ENCODE peak calls at places on chromosomes 5 and 9, in eight cellular contexts. One of them, this sample, is unnamed.

GRCh38 chr9:113220467-113221002 is 542 bp downstream of the FKBP15 start:
- DNase-seq in CD8-positive, alpha-beta T cell: no peak
- DNase-seq in right atrium auricular region: no peak
- DNase-seq in uterus: no peak
- DNase-seq in AG04450: no peak
- DNase-seq in AG10803: peak; percentile 6
- DNase-seq in lower lobe of right lung: no peak
- DNase-seq in activated CD8-positive, alpha-beta T cell treated with anti-CD3 and anti-CD28 coated beads for 36 hours: peak; percentile 12
- DNase-seq in this sample: no peak

GRCh38 chr5:80141681-80142080 is 106.5 kb downstream of the THBS4 start:
- DNase-seq in CD8-positive, alpha-beta T cell: peak; percentile 11
- DNase-seq in AG04450: no peak
- DNase-seq in AG10803: peak; percentile 73
- DNase-seq in activated CD8-positive, alpha-beta T cell treated with anti-CD3 and anti-CD28 coated beads for 36 hours: no peak
- DNase-seq in lower lobe of right lung: no peak
- DNase-seq in uterus: no peak
- DNase-seq in right atrium auricular region: no peak
- DNase-seq in this sample: no peak

GRCh38 chr5:113846941-113847340 is 333.4 kb downstream of the YTHDC2 start:
- DNase-seq in AG10803: no peak
- DNase-seq in lower lobe of right lung: no peak
- DNase-seq in uterus: no peak
- DNase-seq in AG04450: no peak
- DNase-seq in right atrium auricular region: no peak
- DNase-seq in CD8-positive, alpha-beta T cell: no peak
- DNase-seq in activated CD8-positive, alpha-beta T cell treated with anti-CD3 and anti-CD28 coated beads for 36 hours: no peak
- DNase-seq in this sample: no peak

GRCh38 chr5:42993516-42994284 is 46.4 kb downstream of the ANXA2R start:
- DNase-seq in lower lobe of right lung: peak; percentile 56
- DNase-seq in AG04450: peak; percentile 66
- DNase-seq in right atrium auricular region: no peak
- DNase-seq in AG10803: peak; percentile 77
- DNase-seq in CD8-positive, alpha-beta T cell: peak; percentile 84
- DNase-seq in activated CD8-positive, alpha-beta T cell treated with anti-CD3 and anti-CD28 coated beads for 36 hours: peak; percentile 67
- DNase-seq in uterus: no peak
- DNase-seq in this sample: no peak

GRCh38 chr9:129069128-129069824 is 11.6 kb upstream of the DOLPP1 start:
- DNase-seq in lower lobe of right lung: peak; percentile 85
- DNase-seq in CD8-positive, alpha-beta T cell: peak; percentile 82
- DNase-seq in AG10803: no peak
- DNase-seq in uterus: no peak
- DNase-seq in right atrium auricular region: peak; percentile 70
- DNase-seq in AG04450: no peak
- DNase-seq in activated CD8-positive, alpha-beta T cell treated with anti-CD3 and anti-CD28 coated beads for 36 hours: peak; percentile 87
- DNase-seq in this sample: no peak

GRCh38 chr5:122507581-122507980 is 195.5 kb downstream of the SNCAIP start:
- DNase-seq in AG04450: no peak
- DNase-seq in uterus: no peak
- DNase-seq in right atrium auricular region: no peak
- DNase-seq in lower lobe of right lung: no peak
- DNase-seq in activated CD8-positive, alpha-beta T cell treated with anti-CD3 and anti-CD28 coated beads for 36 hours: no peak
- DNase-seq in AG10803: no peak
- DNase-seq in CD8-positive, alpha-beta T cell: no peak
- DNase-seq in this sample: no peak

GRCh38 chr5:57349214-57349613 is 133.4 kb downstream of the ACTBL2 start:
- DNase-seq in AG10803: no peak
- DNase-seq in activated CD8-positive, alpha-beta T cell treated with anti-CD3 and anti-CD28 coated beads for 36 hours: no peak
- DNase-seq in lower lobe of right lung: no peak
- DNase-seq in uterus: no peak
- DNase-seq in AG04450: no peak
- DNase-seq in right atrium auricular region: no peak
- DNase-seq in CD8-positive, alpha-beta T cell: no peak
- DNase-seq in this sample: no peak

GRCh38 chr9:126228111-126228778 is 98.4 kb upstream of the MVB12B start:
- DNase-seq in CD8-positive, alpha-beta T cell: no peak
- DNase-seq in AG04450: no peak
- DNase-seq in right atrium auricular region: no peak
- DNase-seq in uterus: no peak
- DNase-seq in lower lobe of right lung: no peak
- DNase-seq in AG10803: no peak
- DNase-seq in activated CD8-positive, alpha-beta T cell treated with anti-CD3 and anti-CD28 coated beads for 36 hours: no peak
- DNase-seq in this sample: no peak

GRCh38 chr9:69014013-69014412 is at the start of gene PRKACG:
- DNase-seq in activated CD8-positive, alpha-beta T cell treated with anti-CD3 and anti-CD28 coated beads for 36 hours: no peak
- DNase-seq in AG04450: no peak
- DNase-seq in uterus: no peak
- DNase-seq in CD8-positive, alpha-beta T cell: no peak
- DNase-seq in AG10803: no peak
- DNase-seq in lower lobe of right lung: no peak
- DNase-seq in right atrium auricular region: no peak
- DNase-seq in this sample: no peak

GRCh38 chr5:997001-997474 is 11.6 kb upstream of the NKD2 start:
- DNase-seq in CD8-positive, alpha-beta T cell: no peak
- DNase-seq in right atrium auricular region: no peak
- DNase-seq in uterus: peak; percentile 15
- DNase-seq in AG04450: no peak
- DNase-seq in AG10803: no peak
- DNase-seq in lower lobe of right lung: peak; percentile 50
- DNase-seq in activated CD8-positive, alpha-beta T cell treated with anti-CD3 and anti-CD28 coated beads for 36 hours: peak; percentile 59
- DNase-seq in this sample: no peak

GRCh38 chr9:124764774-124765438 is 6.2 kb downstream of the NR6A1 start:
- DNase-seq in CD8-positive, alpha-beta T cell: no peak
- DNase-seq in AG10803: peak; percentile 31
- DNase-seq in uterus: no peak
- DNase-seq in right atrium auricular region: no peak
- DNase-seq in lower lobe of right lung: no peak
- DNase-seq in activated CD8-positive, alpha-beta T cell treated with anti-CD3 and anti-CD28 coated beads for 36 hours: no peak
- DNase-seq in AG04450: no peak
- DNase-seq in this sample: no peak

GRCh38 chr5:10332301-10332700 is 21.2 kb upstream of the MARCHF6 start:
- DNase-seq in CD8-positive, alpha-beta T cell: no peak
- DNase-seq in activated CD8-positive, alpha-beta T cell treated with anti-CD3 and anti-CD28 coated beads for 36 hours: no peak
- DNase-seq in AG10803: no peak
- DNase-seq in uterus: no peak
- DNase-seq in right atrium auricular region: peak; percentile 47
- DNase-seq in AG04450: no peak
- DNase-seq in lower lobe of right lung: no peak
- DNase-seq in this sample: no peak

GRCh38 chr5:10335711-10336470 is 17.6 kb upstream of the MARCHF6 start:
- DNase-seq in right atrium auricular region: peak; percentile 49
- DNase-seq in AG10803: no peak
- DNase-seq in lower lobe of right lung: no peak
- DNase-seq in CD8-positive, alpha-beta T cell: no peak
- DNase-seq in uterus: no peak
- DNase-seq in activated CD8-positive, alpha-beta T cell treated with anti-CD3 and anti-CD28 coated beads for 36 hours: no peak
- DNase-seq in AG04450: no peak
- DNase-seq in this sample: no peak

GRCh38 chr5:10331341-10331796 is 22.1 kb upstream of the MARCHF6 start:
- DNase-seq in CD8-positive, alpha-beta T cell: peak; percentile 31
- DNase-seq in AG04450: peak; percentile 65
- DNase-seq in activated CD8-positive, alpha-beta T cell treated with anti-CD3 and anti-CD28 coated beads for 36 hours: no peak
- DNase-seq in AG10803: peak; percentile 77
- DNase-seq in uterus: peak; percentile 80
- DNase-seq in right atrium auricular region: peak; percentile 72
- DNase-seq in lower lobe of right lung: peak; percentile 66
- DNase-seq in this sample: no peak

GRCh38 chr5:10334830-10335229 is 18.7 kb upstream of the MARCHF6 start:
- DNase-seq in right atrium auricular region: peak; percentile 40
- DNase-seq in CD8-positive, alpha-beta T cell: no peak
- DNase-seq in lower lobe of right lung: no peak
- DNase-seq in uterus: no peak
- DNase-seq in activated CD8-positive, alpha-beta T cell treated with anti-CD3 and anti-CD28 coated beads for 36 hours: no peak
- DNase-seq in AG10803: no peak
- DNase-seq in AG04450: no peak
- DNase-seq in this sample: no peak

DNA sequence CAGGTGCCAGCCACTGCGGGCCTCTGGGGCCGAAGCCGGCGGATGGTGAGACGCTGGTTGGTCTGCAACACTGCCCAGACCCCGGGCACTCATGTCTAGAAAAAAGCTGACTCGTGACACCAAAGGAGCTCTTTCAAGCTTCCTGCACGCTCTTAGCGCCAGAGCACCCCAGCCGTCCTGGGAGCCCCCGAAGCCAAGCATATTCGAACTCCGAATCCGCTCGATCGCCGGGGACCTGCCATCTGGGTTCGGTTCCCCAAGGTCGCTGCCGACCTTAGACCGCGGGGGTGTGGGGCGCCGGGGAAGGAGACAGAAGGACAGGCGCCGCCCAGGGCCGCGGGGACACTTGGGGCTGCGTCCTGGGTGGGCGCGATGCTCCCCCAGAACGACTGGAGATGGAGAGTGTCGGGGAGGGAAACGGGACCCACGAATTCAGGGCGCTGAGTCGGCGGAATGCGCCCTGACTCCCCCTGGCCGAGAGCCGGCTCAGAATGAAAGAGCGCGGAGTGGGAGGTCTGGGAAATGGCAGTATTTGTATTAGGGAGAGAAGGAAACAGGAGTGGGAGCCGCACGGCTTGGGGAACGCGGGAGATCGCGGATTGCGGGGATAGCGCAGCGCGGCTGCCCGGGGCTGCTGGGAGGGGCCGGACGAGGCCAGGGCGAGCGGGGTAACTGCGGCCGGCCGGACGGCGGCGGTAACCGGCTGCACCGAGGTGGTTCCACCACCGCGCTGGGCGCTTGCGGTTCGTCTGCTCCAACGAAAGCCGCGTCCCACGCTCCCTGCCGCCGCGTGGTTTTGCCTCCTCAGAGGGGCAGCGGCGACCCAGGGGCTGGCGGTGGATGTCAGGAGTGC is 20.1 kb upstream of the MARCHF6 start:
- DNase-seq in right atrium auricular region: peak; percentile 56
- DNase-seq in AG10803: no peak
- DNase-seq in AG04450: no peak
- DNase-seq in lower lobe of right lung: peak; percentile 65
- DNase-seq in activated CD8-positive, alpha-beta T cell treated with anti-CD3 and anti-CD28 coated beads for 36 hours: peak; percentile 22
- DNase-seq in CD8-positive, alpha-beta T cell: no peak
- DNase-seq in uterus: no peak
- DNase-seq in this sample: no peak
- TF ChIP-seq CTCF in right atrium auricular region: peak; percentile 15
- TF ChIP-seq CTCF in AG10803: no peak
- TF ChIP-seq CTCF in AG04450: no peak
- TF ChIP-seq CTCF in lower lobe of right lung: no peak
- TF ChIP-seq CTCF in activated CD8-positive, alpha-beta T cell treated with anti-CD3 and anti-CD28 coated beads for 36 hours: no peak
- TF ChIP-seq CTCF in CD8-positive, alpha-beta T cell: no peak
- TF ChIP-seq CTCF in uterus: no peak
- TF ChIP-seq CTCF in this sample: no peak

GRCh38 chr5:19555436-19555835 is 432.6 kb downstream of the CDH18 start:
- DNase-seq in lower lobe of right lung: no peak
- DNase-seq in right atrium auricular region: no peak
- DNase-seq in CD8-positive, alpha-beta T cell: no peak
- DNase-seq in uterus: no peak
- DNase-seq in activated CD8-positive, alpha-beta T cell treated with anti-CD3 and anti-CD28 coated beads for 36 hours: no peak
- DNase-seq in AG04450: no peak
- DNase-seq in AG10803: no peak
- DNase-seq in this sample: no peak

GRCh38 chr5:19555876-19556275 is 432.1 kb downstream of the CDH18 start:
- DNase-seq in uterus: no peak
- DNase-seq in AG04450: no peak
- DNase-seq in right atrium auricular region: no peak
- DNase-seq in lower lobe of right lung: no peak
- DNase-seq in CD8-positive, alpha-beta T cell: no peak
- DNase-seq in AG10803: no peak
- DNase-seq in activated CD8-positive, alpha-beta T cell treated with anti-CD3 and anti-CD28 coated beads for 36 hours: no peak
- DNase-seq in this sample: no peak

GRCh38 chr5:19554524-19554923 is 433.5 kb downstream of the CDH18 start:
- DNase-seq in AG10803: no peak
- DNase-seq in activated CD8-positive, alpha-beta T cell treated with anti-CD3 and anti-CD28 coated beads for 36 hours: no peak
- DNase-seq in AG04450: no peak
- DNase-seq in uterus: no peak
- DNase-seq in lower lobe of right lung: no peak
- DNase-seq in CD8-positive, alpha-beta T cell: no peak
- DNase-seq in right atrium auricular region: no peak
- DNase-seq in this sample: no peak
- TF ChIP-seq CTCF in AG10803: no peak
- TF ChIP-seq CTCF in activated CD8-positive, alpha-beta T cell treated with anti-CD3 and anti-CD28 coated beads for 36 hours: no peak
- TF ChIP-seq CTCF in AG04450: no peak
- TF ChIP-seq CTCF in uterus: no peak
- TF ChIP-seq CTCF in lower lobe of right lung: no peak
- TF ChIP-seq CTCF in CD8-positive, alpha-beta T cell: no peak
- TF ChIP-seq CTCF in right atrium auricular region: no peak
- TF ChIP-seq CTCF in this sample: no peak

GRCh38 chr9:18723366-18723765 is 249.4 kb downstream of the ADAMTSL1 start:
- DNase-seq in activated CD8-positive, alpha-beta T cell treated with anti-CD3 and anti-CD28 coated beads for 36 hours: no peak
- DNase-seq in AG04450: no peak
- DNase-seq in AG10803: no peak
- DNase-seq in uterus: no peak
- DNase-seq in right atrium auricular region: no peak
- DNase-seq in CD8-positive, alpha-beta T cell: no peak
- DNase-seq in lower lobe of right lung: no peak
- DNase-seq in this sample: no peak

GRCh38 chr9:18730241-18730640 is 256.3 kb downstream of the ADAMTSL1 start:
- DNase-seq in activated CD8-positive, alpha-beta T cell treated with anti-CD3 and anti-CD28 coated beads for 36 hours: no peak
- DNase-seq in uterus: no peak
- DNase-seq in lower lobe of right lung: no peak
- DNase-seq in right atrium auricular region: no peak
- DNase-seq in AG04450: no peak
- DNase-seq in AG10803: no peak
- DNase-seq in CD8-positive, alpha-beta T cell: no peak
- DNase-seq in this sample: no peak

GRCh38 chr9:18726546-18726945 is 252.6 kb downstream of the ADAMTSL1 start:
- DNase-seq in activated CD8-positive, alpha-beta T cell treated with anti-CD3 and anti-CD28 coated beads for 36 hours: no peak
- DNase-seq in lower lobe of right lung: no peak
- DNase-seq in AG04450: peak; percentile 39
- DNase-seq in AG10803: peak; percentile 89
- DNase-seq in CD8-positive, alpha-beta T cell: no peak
- DNase-seq in uterus: no peak
- DNase-seq in right atrium auricular region: no peak
- DNase-seq in this sample: no peak

GRCh38 chr9:18728642-18729041 is 254.7 kb downstream of the ADAMTSL1 start:
- DNase-seq in AG10803: no peak
- DNase-seq in CD8-positive, alpha-beta T cell: no peak
- DNase-seq in right atrium auricular region: no peak
- DNase-seq in uterus: no peak
- DNase-seq in activated CD8-positive, alpha-beta T cell treated with anti-CD3 and anti-CD28 coated beads for 36 hours: no peak
- DNase-seq in lower lobe of right lung: no peak
- DNase-seq in AG04450: no peak
- DNase-seq in this sample: no peak

DNA sequence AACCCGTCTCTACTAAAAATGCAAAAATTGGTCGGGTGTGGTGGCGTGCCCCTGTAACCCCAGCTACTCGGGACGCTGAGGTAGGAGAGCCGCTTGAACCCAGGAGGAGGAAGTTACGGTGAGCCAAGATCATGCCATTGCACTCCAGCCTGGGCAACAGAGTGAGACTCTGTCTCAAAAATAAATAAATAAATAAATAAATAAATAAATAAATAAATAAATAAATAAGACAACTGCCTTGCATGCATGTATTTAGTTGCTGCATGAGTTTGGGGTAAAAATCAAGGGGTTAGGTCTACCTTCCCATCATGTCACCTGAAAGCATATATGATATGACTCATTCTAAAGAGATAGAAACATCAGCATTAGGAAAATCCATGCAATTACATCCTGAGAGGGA is 254.0 kb downstream of the ADAMTSL1 start:
- DNase-seq in uterus: no peak
- DNase-seq in CD8-positive, alpha-beta T cell: no peak
- DNase-seq in AG04450: no peak
- DNase-seq in activated CD8-positive, alpha-beta T cell treated with anti-CD3 and anti-CD28 coated beads for 36 hours: no peak
- DNase-seq in right atrium auricular region: no peak
- DNase-seq in AG10803: no peak
- DNase-seq in lower lobe of right lung: no peak
- DNase-seq in this sample: no peak
- TF ChIP-seq CTCF in uterus: no peak
- TF ChIP-seq CTCF in CD8-positive, alpha-beta T cell: no peak
- TF ChIP-seq CTCF in AG04450: no peak
- TF ChIP-seq CTCF in activated CD8-positive, alpha-beta T cell treated with anti-CD3 and anti-CD28 coated beads for 36 hours: no peak
- TF ChIP-seq CTCF in right atrium auricular region: no peak
- TF ChIP-seq CTCF in AG10803: no peak
- TF ChIP-seq CTCF in lower lobe of right lung: no peak
- TF ChIP-seq CTCF in this sample: no peak

GRCh38 chr5:133356386-133357331 is 255.7 kb downstream of the FSTL4 start:
- DNase-seq in uterus: no peak
- DNase-seq in CD8-positive, alpha-beta T cell: peak; percentile 36
- DNase-seq in AG04450: no peak
- DNase-seq in right atrium auricular region: peak; percentile 57
- DNase-seq in AG10803: no peak
- DNase-seq in activated CD8-positive, alpha-beta T cell treated with anti-CD3 and anti-CD28 coated beads for 36 hours: no peak
- DNase-seq in lower lobe of right lung: no peak
- DNase-seq in this sample: no peak
- TF ChIP-seq CTCF in uterus: no peak
- TF ChIP-seq CTCF in CD8-positive, alpha-beta T cell: no peak
- TF ChIP-seq CTCF in AG04450: no peak
- TF ChIP-seq CTCF in right atrium auricular region: no peak
- TF ChIP-seq CTCF in AG10803: no peak
- TF ChIP-seq CTCF in activated CD8-positive, alpha-beta T cell treated with anti-CD3 and anti-CD28 coated beads for 36 hours: no peak
- TF ChIP-seq CTCF in lower lobe of right lung: no peak
- TF ChIP-seq CTCF in this sample: no peak

This sample was measured in omental fat pad.